ENCODE peak calls at places on chromosomes 6 and 20, in six cellular contexts. E, P, R, M, B and D are unnamed samples.

GRCh38 chr6:170290306-170291128 is at the start of gene DLL1:
- DNase-seq in M (peak), B (peak), R (peak), P (peak), E (no peak), D (no peak)

GRCh38 chr6:57177545-57178225 is 5.6 kb downstream of the BAG2 start:
- DNase-seq in B (no peak), P (no peak), R (no peak), E (no peak), M (no peak), D (no peak)

GRCh38 chr6:133173276-133173675 is 67.9 kb upstream of the EYA4 start:
- DNase-seq in E (no peak), R (no peak), B (no peak), M (no peak), P (no peak), D (no peak)

GRCh38 chr20:10218536-10219451 is at the start of gene SNAP25:
- DNase-seq in P (no peak), M (peak), E (peak), B (peak), R (peak), D (no peak)

GRCh38 chr6:16511048-16511660 is 250.1 kb downstream of the ATXN1 start:
- DNase-seq in M (no peak), E (peak), R (peak), P (no peak), B (no peak), D (no peak)

GRCh38 chr6:14966902-14967711 is 278.8 kb upstream of the JARID2 start:
- DNase-seq in R (no peak), B (no peak), P (no peak), E (no peak), M (no peak), D (no peak)

GRCh38 chr20:50843331-50844276 is 48.7 kb downstream of the BCAS4 start:
- DNase-seq in R (no peak), M (no peak), B (no peak), P (no peak), E (no peak), D (no peak)

GRCh38 chr6:124870611-124871201 is 91.5 kb upstream of the RNF217 start:
- DNase-seq in B (no peak), R (peak), E (peak), P (no peak), M (no peak), D (no peak)

GRCh38 chr6:89984926-89985743 is 90.9 kb downstream of the GJA10 start:
- DNase-seq in M (no peak), B (no peak), R (peak), P (no peak), E (no peak), D (no peak)

GRCh38 chr6:132511836-132512230 is 1.1 kb downstream of the STX7 start:
- DNase-seq in E (no peak), M (no peak), B (no peak), R (no peak), P (no peak), D (no peak)

GRCh38 chr6:144373195-144373594 is 88.1 kb downstream of the UTRN start:
- DNase-seq in E (peak), P (no peak), B (no peak), R (no peak), M (no peak), D (no peak)

GRCh38 chr6:43313813-43314212 is 5.2 kb upstream of the CRIP3 start:
- DNase-seq in E (no peak), P (no peak), R (no peak), B (no peak), M (no peak), D (no peak)

GRCh38 chr6:2891768-2892170 is 11.3 kb downstream of the SERPINB9 start:
- DNase-seq in P (peak), R (no peak), M (no peak), B (peak), E (peak), D (no peak)

GRCh38 chr6:107704377-107705013 is 119.6 kb downstream of the SCML4 start:
- DNase-seq in R (peak), P (no peak), M (peak), B (no peak), E (peak), D (no peak)

GRCh38 chr6:159094444-159095252 is 49.9 kb upstream of the TAGAP start:
- DNase-seq in P (peak), E (no peak), R (no peak), B (peak), M (no peak), D (no peak)

GRCh38 chr6:159959165-159959975 is 9.5 kb upstream of the IGF2R start:
- DNase-seq in R (no peak), M (no peak), P (no peak), E (no peak), B (no peak), D (no peak)

GRCh38 chr6:157893238-157893637 is 70.2 kb downstream of the SNX9 start:
- DNase-seq in B (peak), P (no peak), E (no peak), R (no peak), M (no peak), D (no peak)

GRCh38 chr20:35085477-35086225 is 7.0 kb downstream of the TRPC4AP start:
- DNase-seq in R (no peak), P (no peak), M (no peak), E (no peak), B (no peak), D (no peak)

GRCh38 chr6:167108278-167108677 is 14.6 kb upstream of the CCR6 start:
- DNase-seq in R (no peak), M (no peak), P (no peak), B (no peak), E (no peak), D (no peak)

GRCh38 chr20:14197097-14197496 is 140.3 kb downstream of the FLRT3 start:
- DNase-seq in E (no peak), R (no peak), P (no peak), M (no peak), B (no peak), D (no peak)

GRCh38 chr6:26594730-26595632 is 1.8 kb upstream of the ABT1 start:
- DNase-seq in M (no peak), P (no peak), E (peak), R (peak), B (no peak), D (no peak)

GRCh38 chr20:3141757-3142156 is 17.9 kb downstream of the FASTKD5 start:
- DNase-seq in B (no peak), M (no peak), P (no peak), R (no peak), E (no peak), D (no peak)

GRCh38 chr6:157822221-157823000 is 635 bp upstream of the SNX9 start:
- DNase-seq in E (peak), R (no peak), M (peak), B (no peak), P (no peak), D (no peak)

GRCh38 chr6:108993876-108994275 is 100.8 kb downstream of the SESN1 start:
- DNase-seq in P (no peak), B (no peak), R (no peak), E (no peak), M (no peak), D (no peak)

GRCh38 chr20:31907046-31907445 is 36.6 kb downstream of the TTLL9 start:
- DNase-seq in B (no peak), R (no peak), E (no peak), M (no peak), P (no peak), D (no peak)

GRCh38 chr6:5094327-5094726 is 9.2 kb downstream of the PPP1R3G start:
- DNase-seq in M (no peak), P (no peak), R (no peak), E (no peak), B (no peak), D (peak)

GRCh38 chr6:11770546-11771466 is 7.8 kb downstream of the ADTRP start:
- DNase-seq in M (no peak), R (no peak), E (peak), P (peak), B (no peak), D (peak)

GRCh38 chr6:21886601-21887091 is 293.1 kb downstream of the SOX4 start:
- DNase-seq in B (no peak), M (no peak), R (no peak), P (no peak), E (no peak), D (peak)

DNA sequence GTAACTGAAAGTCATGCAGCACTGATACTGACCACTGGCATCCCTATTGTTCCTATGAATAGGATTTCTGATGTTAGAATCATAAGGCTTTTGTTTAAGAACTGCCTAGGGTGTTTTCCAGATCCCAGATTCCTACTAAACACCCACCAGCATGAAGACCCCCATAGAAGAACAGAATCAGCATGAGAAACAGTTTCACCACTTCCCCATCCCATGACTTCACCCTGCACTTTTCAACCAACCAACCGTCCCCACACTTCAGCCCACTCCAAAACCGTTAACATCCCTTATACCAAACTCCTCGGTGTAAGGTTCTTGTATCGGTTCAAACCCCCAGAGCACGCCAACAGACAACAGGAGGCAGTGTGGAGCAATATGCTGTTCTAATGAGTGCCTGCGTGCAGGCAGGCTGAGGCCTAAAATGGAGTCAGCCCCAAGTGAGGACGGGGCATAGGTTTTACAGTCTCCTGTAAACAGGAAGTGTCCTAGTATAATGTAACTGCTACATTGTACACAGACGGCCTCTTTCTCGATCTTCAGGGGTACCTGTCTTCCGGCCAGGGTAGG is 11.4 kb upstream of the SSTR4 start:
- DNase-seq in E (no peak), P (no peak), B (no peak), M (no peak), R (no peak), D (no peak)
- TF ChIP-seq CTCF in E (no peak), P (peak), B (no peak), M (no peak), R (peak), D (peak)

GRCh38 chr20:33167859-33168258 is at the start of gene BPIFA2:
- DNase-seq in P (no peak), B (no peak), E (no peak), M (no peak), R (no peak), D (no peak)

GRCh38 chr20:33172781-33173180 is 4.8 kb downstream of the BPIFA2 start:
- DNase-seq in R (peak), E (no peak), B (no peak), P (no peak), M (no peak), D (no peak)

GRCh38 chr20:33166533-33167113 is 1.3 kb upstream of the BPIFA2 start:
- DNase-seq in R (no peak), B (no peak), E (no peak), M (no peak), P (no peak), D (no peak)

GRCh38 chr20:33165416-33166055 is 2.4 kb upstream of the BPIFA2 start:
- DNase-seq in E (no peak), R (no peak), P (no peak), B (no peak), M (no peak), D (no peak)

DNA sequence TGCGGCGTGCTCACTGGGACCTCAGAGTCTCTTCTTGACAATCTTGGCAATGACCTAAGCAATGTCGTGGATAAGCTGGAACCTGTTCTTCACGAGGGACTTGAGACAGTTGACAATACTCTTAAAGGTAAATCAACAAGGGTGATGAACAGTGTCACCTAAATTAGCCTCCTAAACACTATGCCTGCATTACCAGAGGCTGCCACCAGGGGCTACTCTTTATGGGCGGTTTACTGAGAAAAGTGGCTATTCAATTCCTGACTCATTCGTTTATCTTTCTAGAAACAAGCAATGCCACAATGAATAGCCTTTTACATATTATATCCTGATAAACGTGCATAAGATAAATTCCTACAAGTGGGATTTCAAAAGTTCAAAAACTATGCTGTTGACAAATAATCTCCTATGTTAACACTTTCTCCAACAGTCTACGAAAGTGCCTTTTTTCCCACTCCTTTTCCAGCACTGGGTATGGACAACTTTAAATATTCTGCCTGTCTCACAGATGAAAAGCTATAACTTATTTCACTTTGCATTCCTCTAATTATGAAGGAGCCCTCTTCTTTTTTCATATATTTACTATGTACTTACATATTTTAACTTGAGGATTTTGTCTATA is 1.3 kb downstream of the BPIFA2 start:
- DNase-seq in E (no peak), P (no peak), B (no peak), M (no peak), R (no peak), D (no peak)
- TF ChIP-seq CTCF in E (no peak), P (peak), B (peak), M (peak), R (peak), D (peak)

GRCh38 chr6:95865857-95866256 is 149.9 kb upstream of the FUT9 start:
- DNase-seq in B (no peak), M (no peak), R (no peak), P (no peak), E (no peak), D (no peak)

GRCh38 chr6:95867205-95867604 is 148.6 kb upstream of the FUT9 start:
- DNase-seq in P (no peak), M (no peak), B (no peak), R (no peak), E (no peak), D (no peak)

DNA sequence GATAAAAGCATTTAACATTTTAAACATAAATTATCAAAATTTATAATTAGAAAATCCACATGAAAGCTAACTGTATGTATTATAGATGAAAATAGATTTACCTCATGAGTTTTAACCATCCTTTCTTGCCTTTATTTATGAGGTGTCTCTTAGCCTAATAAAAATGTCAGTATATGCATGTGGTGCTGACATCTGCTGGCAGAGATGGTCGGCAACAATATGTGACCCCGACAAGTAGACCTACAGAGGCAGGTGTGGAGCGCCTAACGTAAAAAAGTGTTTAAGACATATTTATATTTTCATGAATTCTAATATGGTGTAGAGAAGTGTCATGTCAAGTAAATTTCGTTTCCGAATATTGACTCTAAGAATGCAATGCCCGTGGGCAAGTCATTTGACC is 149.0 kb upstream of the FUT9 start:
- DNase-seq in B (no peak), P (no peak), M (peak), R (peak), E (peak), D (no peak)
- TF ChIP-seq CTCF in B (no peak), P (peak), M (peak), R (peak), E (peak), D (peak)

GRCh38 chr6:35413911-35414310 is 38.2 kb upstream of the FANCE start:
- DNase-seq in E (no peak), B (no peak), R (no peak), P (no peak), M (no peak), D (no peak)

GRCh38 chr6:35417979-35418661 is 34.0 kb upstream of the FANCE start:
- DNase-seq in R (no peak), P (no peak), B (no peak), E (no peak), M (no peak), D (no peak)

GRCh38 chr6:35419431-35419830 is 32.7 kb upstream of the FANCE start:
- DNase-seq in R (peak), E (no peak), M (no peak), P (no peak), B (no peak), D (no peak)

GRCh38 chr6:35412102-35412501 is 40.0 kb upstream of the FANCE start:
- DNase-seq in P (no peak), E (no peak), R (no peak), B (no peak), M (no peak), D (no peak)

DNA sequence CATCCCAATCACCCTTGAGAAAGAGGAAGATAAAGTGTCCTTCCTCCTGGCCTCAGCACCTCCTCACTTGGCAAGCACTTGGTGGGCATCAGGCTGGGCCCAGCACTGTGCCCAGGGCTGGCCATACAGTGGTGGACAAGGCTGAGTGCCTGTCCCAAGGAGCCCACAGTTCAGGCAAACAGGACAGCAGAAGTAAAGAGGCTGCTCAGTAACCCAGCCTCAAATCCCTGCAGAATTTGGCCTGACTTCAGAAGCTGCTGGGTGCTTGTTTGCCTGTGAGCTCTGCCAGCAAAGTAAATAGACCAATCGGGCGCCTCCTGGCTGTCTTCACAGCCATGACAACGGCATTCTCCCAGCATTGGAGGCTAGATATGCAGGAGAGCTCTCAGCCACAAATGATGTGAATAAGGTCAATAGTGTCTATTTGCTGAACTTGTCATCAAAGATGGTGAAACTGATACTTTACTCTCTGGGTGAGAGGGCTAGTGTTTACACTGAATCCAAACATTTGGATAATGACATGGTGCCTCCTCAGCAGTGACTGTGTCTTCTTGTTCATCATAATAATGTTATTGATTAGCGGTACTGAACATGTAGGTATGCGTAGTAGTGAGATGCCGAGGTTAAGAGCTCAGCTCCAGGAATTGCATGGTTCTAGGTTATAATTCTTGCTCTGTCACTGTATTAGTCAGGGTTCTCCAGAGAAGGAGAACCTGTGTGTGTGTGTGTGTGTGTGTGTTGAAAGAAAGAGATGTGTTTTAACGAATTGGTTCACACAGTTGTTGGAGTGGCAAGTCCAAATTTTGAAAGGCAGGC is 36.9 kb upstream of the FANCE start:
- DNase-seq in M (peak), P (no peak), B (no peak), R (peak), E (peak), D (no peak)
- TF ChIP-seq CTCF in M (peak), P (peak), B (no peak), R (peak), E (peak), D (peak)

GRCh38 chr20:62306440-62307187 is 3.8 kb downstream of the ADRM1 start:
- DNase-seq in M (no peak), E (peak), B (no peak), R (no peak), P (no peak), D (no peak)
- TF ChIP-seq CTCF in M (no peak), E (no peak), B (no peak), R (no peak), P (no peak), D (no peak)

GRCh38 chr6:69917834-69918233 is 51.5 kb downstream of the COL19A1 start:
- DNase-seq in P (no peak), R (peak), M (no peak), E (peak), B (no peak), D (peak)
- TF ChIP-seq CTCF in P (no peak), R (no peak), M (no peak), E (no peak), B (no peak), D (no peak)

GRCh38 chr6:104477569-104477968 is 382.1 kb downstream of the HACE1 start:
- DNase-seq in P (no peak), M (no peak), R (no peak), B (no peak), E (no peak), D (no peak)

GRCh38 chr6:104484626-104485025 is 375.1 kb downstream of the HACE1 start:
- DNase-seq in B (no peak), M (no peak), R (no peak), P (no peak), E (no peak), D (no peak)

GRCh38 chr6:104486003-104486402 is 373.7 kb downstream of the HACE1 start:
- DNase-seq in E (no peak), B (no peak), P (no peak), R (peak), M (no peak), D (no peak)

GRCh38 chr6:104484191-104484590 is 375.5 kb downstream of the HACE1 start:
- DNase-seq in B (no peak), R (no peak), P (no peak), E (no peak), M (no peak), D (no peak)

DNA sequence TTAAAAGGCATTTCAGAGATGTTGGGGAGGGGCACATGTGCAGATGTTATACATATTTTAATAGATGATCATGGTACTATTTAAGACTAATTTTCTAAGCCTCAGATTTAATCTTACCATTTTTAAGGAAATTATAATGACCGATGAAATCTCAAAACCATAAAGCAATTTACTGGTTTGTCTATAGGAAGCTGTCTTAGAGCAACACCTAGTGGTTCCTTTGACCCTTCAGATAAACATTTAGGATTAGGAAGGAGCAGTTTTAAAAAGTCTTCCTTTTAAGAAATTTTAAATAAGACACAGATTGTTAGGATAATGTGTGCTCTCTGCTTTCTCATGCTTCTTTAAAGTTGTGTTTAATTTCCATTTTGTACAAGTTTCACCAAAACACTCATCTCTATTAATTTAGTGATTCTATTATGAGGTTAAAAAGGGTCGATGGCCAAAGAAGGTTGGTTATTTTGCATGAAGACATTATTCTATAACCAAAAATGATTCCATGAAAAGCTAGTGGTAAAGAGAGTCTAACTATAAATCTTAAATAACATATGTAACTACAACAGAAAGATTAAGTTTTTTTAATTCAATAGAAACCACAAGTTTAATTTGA is 376.4 kb downstream of the HACE1 start:
- DNase-seq in B (no peak), P (no peak), M (no peak), R (peak), E (peak), D (no peak)
- TF ChIP-seq CTCF in B (no peak), P (peak), M (no peak), R (peak), E (peak), D (peak)